ENCODE peak calls at places on chromosome 18, in five cellular contexts. L is KG1, Y is ovary, N is NCI-H1694, T is fibroblast of the conjunctiva. R is an unnamed sample.

GRCh38 chr18:78528437-78529228 is 451.0 kb upstream of the SALL3 start:
- DNase-seq in L (no peak), Y (no peak), N (no peak), T (no peak), R (no peak)

GRCh38 chr18:77173274-77174030 is 40.9 kb upstream of the MBP start:
- DNase-seq in L (no peak), Y (no peak), N (peak; percentile 65), T (no peak), R (no peak)

GRCh38 chr18:13797157-13797611 is 26.8 kb upstream of the MC5R start:
- DNase-seq in L (no peak), Y (no peak), N (no peak), T (no peak), R (no peak)

GRCh38 chr18:13220326-13220991 is 1.9 kb downstream of the LDLRAD4 start:
- DNase-seq in L (no peak), Y (no peak), N (peak; percentile 47), T (no peak), R (peak; percentile 69)

GRCh38 chr18:55509631-55510372 is 78.2 kb downstream of the TCF4 start:
- DNase-seq in L (no peak), Y (no peak), N (no peak), T (peak; percentile 8), R (no peak)

GRCh38 chr18:33577688-33578370 is at the start of gene ASXL3:
- DNase-seq in L (no peak), Y (peak; percentile 85), N (no peak), T (no peak), R (peak; percentile 12)

GRCh38 chr18:23578891-23579653 is 7.2 kb downstream of the NPC1 start:
- DNase-seq in L (no peak), Y (no peak), N (no peak), T (no peak), R (no peak)

GRCh38 chr18:59008302-59008974 is 131.2 kb upstream of the SEC11C start:
- DNase-seq in L (no peak), Y (no peak), N (no peak), T (no peak), R (no peak)

GRCh38 chr18:35513181-35513932 is 15.6 kb upstream of the INO80C start:
- DNase-seq in L (no peak), Y (peak; percentile 42), N (no peak), T (peak; percentile 65), R (peak; percentile 3)

GRCh38 chr18:78069784-78070664 is 820.4 kb downstream of the GALR1 start:
- DNase-seq in L (no peak), Y (no peak), N (no peak), T (no peak), R (peak; percentile 4)

GRCh38 chr18:8471373-8471772 is 137.9 kb upstream of the RAB12 start:
- DNase-seq in L (no peak), Y (no peak), N (no peak), T (no peak), R (no peak)

GRCh38 chr18:23761941-23762340 is 72.7 kb downstream of the LAMA3 start:
- DNase-seq in L (no peak), Y (no peak), N (no peak), T (no peak), R (no peak)

GRCh38 chr18:39523281-39523680 is 1957.7 kb upstream of the CELF4 start:
- DNase-seq in L (no peak), Y (no peak), N (no peak), T (peak; percentile 0), R (no peak)

R was measured in G401.